ENCODE peak calls at places on chromosomes 7 and 10, in nine cellular contexts. T is upper lobe of right lung; D is HL-60; O is lower lobe of right lung; I is PC-3; Z is foreskin fibroblast; E is GM12865; R is AG09309; X is CD8-positive, alpha-beta memory T cell. H is an unnamed sample.

GRCh38 chr7:45698527-45699309 is 124.5 kb downstream of the ADCY1 start:
- DNase-seq in I (no peak), O (no peak), R (no peak), D (no peak), X (no peak), Z (no peak), T (peak; percentile 40), E (no peak), H (no peak)

GRCh38 chr7:1454471-1455065 is 4.7 kb downstream of the MICALL2 start:
- DNase-seq in R (no peak), I (no peak), D (no peak), E (no peak), T (no peak), X (no peak), Z (no peak), O (no peak), H (no peak)

GRCh38 chr7:79176859-79177477 is 276.5 kb downstream of the MAGI2 start:
- DNase-seq in X (no peak), T (no peak), D (no peak), O (no peak), R (peak; percentile 21), Z (peak; percentile 70), I (peak; percentile 66), E (peak; percentile 23), H (peak; percentile 14)

GRCh38 chr10:61635946-61636345 is 26.8 kb upstream of the CABCOCO1 start:
- DNase-seq in D (no peak), E (no peak), I (peak; percentile 100), X (no peak), Z (peak; percentile 85), R (no peak), O (no peak), T (no peak), H (peak; percentile 42)

GRCh38 chr10:22714524-22715289 is at the start of gene PIP4K2A:
- DNase-seq in O (peak; percentile 85), I (peak; percentile 72), E (peak; percentile 90), Z (peak; percentile 93), R (peak; percentile 4), T (peak; percentile 91), D (no peak), X (peak; percentile 81), H (no peak)

GRCh38 chr10:75180592-75180991 is 30.0 kb upstream of the VDAC2 start:
- DNase-seq in O (no peak), Z (peak; percentile 12), I (no peak), R (peak; percentile 41), X (no peak), T (no peak), E (no peak), D (no peak), H (no peak)

GRCh38 chr7:67413670-67414069 is 417.0 kb downstream of the TYW1 start:
- DNase-seq in O (no peak), X (no peak), Z (no peak), R (no peak), E (no peak), D (no peak), T (no peak), I (no peak), H (no peak)

GRCh38 chr7:73822319-73823173 is 8.2 kb upstream of the CLDN4 start:
- DNase-seq in I (peak; percentile 99), X (no peak), D (no peak), E (no peak), O (no peak), T (no peak), Z (peak; percentile 100), R (peak; percentile 82), H (peak; percentile 96)

GRCh38 chr10:68603766-68604165 is 43.6 kb downstream of the TET1 start:
- DNase-seq in R (no peak), D (no peak), T (no peak), O (no peak), Z (no peak), E (no peak), I (no peak), X (no peak), H (no peak)

GRCh38 chr10:68600041-68600778 is 40.1 kb downstream of the TET1 start:
- DNase-seq in I (peak; percentile 89), X (peak; percentile 64), O (peak; percentile 69), D (peak; percentile 40), T (peak; percentile 71), R (peak; percentile 63), E (peak; percentile 83), Z (peak; percentile 85), H (peak; percentile 49)

GRCh38 chr10:68602434-68602833 is 42.3 kb downstream of the TET1 start:
- DNase-seq in R (no peak), X (no peak), D (no peak), Z (no peak), T (no peak), I (peak; percentile 33), O (no peak), E (no peak), H (no peak)

GRCh38 chr10:68599754-68600040 is 39.6 kb downstream of the TET1 start:
- DNase-seq in O (no peak), D (no peak), R (no peak), T (no peak), Z (no peak), E (no peak), I (no peak), X (no peak), H (no peak)

DNA sequence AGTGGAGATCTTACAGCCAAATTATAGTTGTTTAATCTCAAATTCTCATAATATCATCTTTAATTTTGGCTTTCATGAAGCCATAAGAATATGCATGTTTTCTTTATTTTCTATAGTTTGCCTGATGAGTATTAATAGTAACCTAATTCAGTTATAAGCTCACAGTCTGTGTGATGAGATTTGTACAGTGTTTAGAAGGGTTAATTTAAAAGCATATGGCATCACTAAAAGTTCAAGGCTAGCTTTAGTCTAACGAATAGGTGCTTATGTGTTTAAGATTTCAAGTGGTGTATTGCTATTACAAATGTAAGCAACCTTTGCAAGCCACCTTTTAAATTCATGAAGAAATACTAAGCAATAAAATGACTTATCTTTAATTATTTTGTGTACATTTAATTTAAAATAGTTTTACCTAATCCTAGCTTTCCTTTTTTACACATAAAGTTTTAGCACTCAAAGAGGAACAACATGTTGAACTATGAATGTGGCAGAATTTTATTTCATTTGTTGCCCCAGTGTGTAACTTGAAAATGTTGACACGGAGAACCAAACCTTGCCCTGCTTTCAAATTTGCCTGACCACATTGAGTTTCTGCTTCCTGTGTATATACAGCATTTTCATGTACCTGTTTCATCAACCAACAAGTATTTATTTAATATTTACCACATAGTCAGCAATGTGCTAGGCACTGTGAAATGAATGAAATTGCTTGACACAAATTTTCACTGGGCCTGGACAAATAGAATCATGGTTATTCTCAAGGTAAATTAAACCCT is 41.5 kb downstream of the TET1 start:
- DNase-seq in I (no peak), D (peak; percentile 1), O (no peak), R (no peak), Z (no peak), X (no peak), E (peak; percentile 63), T (no peak), H (no peak)
- H3K4me3 ChIP-seq in I (peak overlapping the region; percentile 67), D (no peak overlapping the region), O (no peak overlapping the region), R (no peak overlapping the region), Z (no peak overlapping the region), X (peak overlapping the region; percentile 69), E (peak overlapping the region; percentile 75), T (no peak overlapping the region), H (no peak overlapping the region)

GRCh38 chr10:122281751-122282150 is 10.7 kb downstream of the BTBD16 start:
- DNase-seq in I (no peak), X (no peak), R (no peak), Z (no peak), D (no peak), T (no peak), E (no peak), O (no peak), H (no peak)

GRCh38 chr10:122280156-122280555 is 9.1 kb downstream of the BTBD16 start:
- DNase-seq in Z (no peak), T (no peak), D (no peak), O (no peak), E (no peak), X (no peak), R (no peak), I (no peak), H (no peak)

GRCh38 chr10:122282909-122283308 is 11.8 kb downstream of the BTBD16 start:
- DNase-seq in X (no peak), T (no peak), I (no peak), D (no peak), Z (no peak), E (no peak), O (no peak), R (no peak), H (no peak)

GRCh38 chr10:122280977-122281376 is 9.9 kb downstream of the BTBD16 start:
- DNase-seq in X (no peak), O (no peak), I (no peak), Z (no peak), R (no peak), T (no peak), E (no peak), D (no peak), H (no peak)

GRCh38 chr10:122282253-122282671 is 11.2 kb downstream of the BTBD16 start:
- DNase-seq in D (no peak), R (no peak), O (no peak), Z (no peak), I (peak; percentile 50), E (no peak), X (no peak), T (no peak), H (peak; percentile 71)
- H3K4me3 ChIP-seq in D (no peak overlapping the region), R (no peak overlapping the region), O (no peak overlapping the region), Z (no peak overlapping the region), I (no peak overlapping the region), E (no peak overlapping the region), X (no peak overlapping the region), T (no peak overlapping the region), H (no peak overlapping the region)

GRCh38 chr10:8034666-8035640 is 19.5 kb upstream of the GATA3 start:
- DNase-seq in R (no peak), T (no peak), Z (no peak), X (peak; percentile 14), I (no peak), O (no peak), D (no peak), E (no peak), H (no peak)
- H3K4me3 ChIP-seq in R (no peak overlapping the region), T (no peak overlapping the region), Z (no peak overlapping the region), X (no peak overlapping the region), I (no peak overlapping the region), O (peak overlapping the region; percentile 6), D (no peak overlapping the region), E (no peak overlapping the region), H (no peak overlapping the region)

DNA sequence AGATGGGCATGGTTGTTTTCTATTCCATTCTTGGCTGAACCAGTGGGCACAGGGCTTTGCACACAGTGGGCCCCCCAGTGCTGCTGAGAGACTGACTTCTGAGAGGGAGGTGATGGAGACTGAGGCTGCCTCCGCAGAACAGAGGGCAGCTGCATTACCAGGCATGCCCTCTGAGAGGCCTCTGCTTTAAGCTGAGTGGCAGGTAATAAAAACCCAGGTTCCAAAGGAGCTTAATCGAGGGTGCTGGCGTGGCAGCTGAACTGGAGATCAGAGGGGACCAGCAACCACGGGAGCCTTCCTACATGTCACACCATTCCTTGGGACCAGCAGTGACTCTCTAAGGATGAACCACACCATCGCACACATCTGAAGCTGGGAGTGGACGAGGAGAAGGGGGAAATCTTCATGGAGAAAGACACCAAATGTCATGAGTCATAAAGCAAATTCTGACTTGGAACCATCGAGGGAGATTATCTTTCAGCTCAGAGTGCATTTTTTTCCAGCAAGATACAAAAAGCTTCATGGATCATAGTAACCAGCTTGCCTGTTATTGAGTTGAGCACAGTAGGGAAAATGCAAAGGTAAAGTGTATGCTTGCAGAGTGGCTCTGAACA is 24.6 kb downstream of the HIPK2 start:
- DNase-seq in Z (peak; percentile 43), I (peak; percentile 69), R (no peak), T (no peak), O (no peak), E (no peak), X (no peak), D (no peak), H (no peak)
- H3K4me3 ChIP-seq in Z (no peak overlapping the region), I (no peak overlapping the region), R (no peak overlapping the region), T (no peak overlapping the region), O (no peak overlapping the region), E (no peak overlapping the region), X (no peak overlapping the region), D (no peak overlapping the region), H (no peak overlapping the region)